ENCODE peak calls at places on chromosomes 4 and X, in seven cellular contexts. O is RPMI7951, Z is NCI-H2081, L is iris pigment epithelial cell, D is thoracic aorta, W is left kidney, T is GM06990. M is an unnamed sample.

GRCh38 chr4:139559692-139560091 is 3.7 kb upstream of the SETD7 start:
- DNase-seq in Z (no peak), W (no peak), L (no peak), D (no peak), T (no peak), O (no peak), M (no peak)

GRCh38 chr4:110106946-110107325 is 91.5 kb downstream of the ELOVL6 start:
- DNase-seq in O (no peak), L (peak; percentile 93), Z (no peak), W (no peak), T (peak; percentile 31), D (no peak), M (no peak)

GRCh38 chr4:82981116-82981515 is 29.5 kb downstream of the LIN54 start:
- DNase-seq in W (no peak), Z (no peak), T (no peak), D (no peak), L (no peak), O (no peak), M (no peak)

GRCh38 chrX:104750146-104750699 is 184.2 kb downstream of the IL1RAPL2 start:
- DNase-seq in D (no peak), Z (no peak), T (no peak), W (no peak), L (no peak), O (peak; percentile 15), M (no peak)

GRCh38 chr4:146379744-146380143 is 142.0 kb downstream of the SLC10A7 start:
- DNase-seq in T (no peak), D (no peak), O (no peak), Z (no peak), W (no peak), L (peak; percentile 77), M (no peak)

GRCh38 chrX:153726286-153727107 is 1.8 kb downstream of the ABCD1 start:
- DNase-seq in O (peak; percentile 80), T (peak; percentile 79), W (peak; percentile 59), Z (no peak), D (no peak), L (peak; percentile 54), M (peak; percentile 71)

GRCh38 chr4:24856586-24856985 is 56.3 kb downstream of the CCDC149 start:
- DNase-seq in W (no peak), O (peak; percentile 87), Z (no peak), D (peak; percentile 37), L (peak; percentile 64), T (peak; percentile 57), M (no peak)

GRCh38 chr4:8736083-8736825 is 135.4 kb downstream of the HMX1 start:
- DNase-seq in D (no peak), W (no peak), T (no peak), O (no peak), L (no peak), Z (no peak), M (no peak)

GRCh38 chr4:23775694-23776093 is 114.2 kb downstream of the PPARGC1A start:
- DNase-seq in Z (no peak), D (no peak), O (no peak), L (no peak), T (no peak), W (no peak), M (peak; percentile 16)

GRCh38 chr4:95637047-95637600 is 88.4 kb upstream of the UNC5C start:
- DNase-seq in W (peak; percentile 56), Z (no peak), O (no peak), T (no peak), D (no peak), L (peak; percentile 11), M (peak; percentile 7)

GRCh38 chrX:17535229-17535628 is 160.2 kb downstream of the NHS start:
- DNase-seq in Z (no peak), O (no peak), W (no peak), D (no peak), T (no peak), L (peak; percentile 26), M (no peak)

GRCh38 chr4:126136922-126137781 is 822.4 kb downstream of the FAT4 start:
- DNase-seq in T (no peak), L (no peak), D (no peak), W (no peak), O (no peak), Z (no peak), M (no peak)

GRCh38 chr4:177483271-177483670 is 41.0 kb upstream of the AGA start:
- DNase-seq in D (no peak), W (no peak), O (peak; percentile 15), Z (no peak), T (no peak), L (no peak), M (no peak)